ENCODE peak calls at places on chromosomes 7 and 10, in six cellular contexts. One of them, this sample, is unnamed.

GRCh38 chr10:117224881-117225280 is 16.0 kb upstream of the SLC18A2 start:
- DNase-seq in neural progenitor cell: no peak
- DNase-seq in PC-3: no peak
- DNase-seq in HCT116: no peak
- DNase-seq in GM23338: no peak
- DNase-seq in MM.1S: no peak
- DNase-seq in this sample: no peak

GRCh38 chr7:45219801-45220200 is 62.2 kb downstream of the RAMP3 start:
- DNase-seq in neural progenitor cell: peak; percentile 15
- DNase-seq in PC-3: no peak
- DNase-seq in HCT116: no peak
- DNase-seq in GM23338: no peak
- DNase-seq in MM.1S: no peak
- DNase-seq in this sample: no peak

GRCh38 chr10:123149568-123150228 is 1.8 kb downstream of the HMX2 start:
- DNase-seq in neural progenitor cell: peak; percentile 79
- DNase-seq in PC-3: no peak
- DNase-seq in HCT116: no peak
- DNase-seq in GM23338: peak; percentile 56
- DNase-seq in MM.1S: no peak
- DNase-seq in this sample: peak; percentile 70

GRCh38 chr10:90193240-90193985 is 492.0 kb downstream of the KIF20B start:
- DNase-seq in neural progenitor cell: no peak
- DNase-seq in PC-3: peak; percentile 41
- DNase-seq in HCT116: no peak
- DNase-seq in GM23338: no peak
- DNase-seq in MM.1S: no peak
- DNase-seq in this sample: peak; percentile 11

GRCh38 chr10:124032982-124033886 is 60.2 kb downstream of the CHST15 start:
- DNase-seq in neural progenitor cell: no peak
- DNase-seq in PC-3: no peak
- DNase-seq in HCT116: no peak
- DNase-seq in GM23338: no peak
- DNase-seq in MM.1S: no peak
- DNase-seq in this sample: peak; percentile 78

GRCh38 chr7:45126201-45126600 is 14.7 kb upstream of the TBRG4 start:
- DNase-seq in neural progenitor cell: no peak
- DNase-seq in PC-3: no peak
- DNase-seq in HCT116: no peak
- DNase-seq in GM23338: no peak
- DNase-seq in MM.1S: no peak
- DNase-seq in this sample: no peak

GRCh38 chr7:93117852-93118530 is at the start of gene SAMD9:
- DNase-seq in neural progenitor cell: no peak
- DNase-seq in PC-3: peak; percentile 83
- DNase-seq in HCT116: peak; percentile 49
- DNase-seq in GM23338: peak; percentile 28
- DNase-seq in MM.1S: peak; percentile 97
- DNase-seq in this sample: peak; percentile 95

GRCh38 chr7:132249591-132249971 is 326.7 kb downstream of the PLXNA4 start:
- DNase-seq in neural progenitor cell: peak; percentile 69
- DNase-seq in PC-3: peak; percentile 38
- DNase-seq in HCT116: no peak
- DNase-seq in GM23338: peak; percentile 79
- DNase-seq in MM.1S: no peak
- DNase-seq in this sample: peak; percentile 19

GRCh38 chr10:69061305-69062161 is 26.4 kb upstream of the SRGN start:
- DNase-seq in neural progenitor cell: no peak
- DNase-seq in PC-3: peak; percentile 100
- DNase-seq in HCT116: no peak
- DNase-seq in GM23338: no peak
- DNase-seq in MM.1S: no peak
- DNase-seq in this sample: peak; percentile 98

GRCh38 chr7:23373151-23374004 is 74.2 kb downstream of the MALSU1 start:
- DNase-seq in neural progenitor cell: no peak
- DNase-seq in PC-3: peak; percentile 17
- DNase-seq in HCT116: no peak
- DNase-seq in GM23338: no peak
- DNase-seq in MM.1S: peak; percentile 63
- DNase-seq in this sample: no peak

GRCh38 chr7:37251222-37251621 is 197.4 kb downstream of the ELMO1 start:
- DNase-seq in neural progenitor cell: no peak
- DNase-seq in PC-3: no peak
- DNase-seq in HCT116: no peak
- DNase-seq in GM23338: no peak
- DNase-seq in MM.1S: no peak
- DNase-seq in this sample: no peak

GRCh38 chr10:130403153-130403890 is 267.1 kb downstream of the GLRX3 start:
- DNase-seq in neural progenitor cell: no peak
- DNase-seq in PC-3: no peak
- DNase-seq in HCT116: no peak
- DNase-seq in GM23338: no peak
- DNase-seq in MM.1S: no peak
- DNase-seq in this sample: no peak

GRCh38 chr7:101306307-101306706 is 15.3 kb downstream of the IFT22 start:
- DNase-seq in neural progenitor cell: no peak
- DNase-seq in PC-3: no peak
- DNase-seq in HCT116: no peak
- DNase-seq in GM23338: no peak
- DNase-seq in MM.1S: no peak
- DNase-seq in this sample: no peak

GRCh38 chr7:1939434-1940401 is 269.6 kb downstream of the ELFN1 start:
- DNase-seq in neural progenitor cell: no peak
- DNase-seq in PC-3: no peak
- DNase-seq in HCT116: no peak
- DNase-seq in GM23338: no peak
- DNase-seq in MM.1S: no peak
- DNase-seq in this sample: no peak

DNA sequence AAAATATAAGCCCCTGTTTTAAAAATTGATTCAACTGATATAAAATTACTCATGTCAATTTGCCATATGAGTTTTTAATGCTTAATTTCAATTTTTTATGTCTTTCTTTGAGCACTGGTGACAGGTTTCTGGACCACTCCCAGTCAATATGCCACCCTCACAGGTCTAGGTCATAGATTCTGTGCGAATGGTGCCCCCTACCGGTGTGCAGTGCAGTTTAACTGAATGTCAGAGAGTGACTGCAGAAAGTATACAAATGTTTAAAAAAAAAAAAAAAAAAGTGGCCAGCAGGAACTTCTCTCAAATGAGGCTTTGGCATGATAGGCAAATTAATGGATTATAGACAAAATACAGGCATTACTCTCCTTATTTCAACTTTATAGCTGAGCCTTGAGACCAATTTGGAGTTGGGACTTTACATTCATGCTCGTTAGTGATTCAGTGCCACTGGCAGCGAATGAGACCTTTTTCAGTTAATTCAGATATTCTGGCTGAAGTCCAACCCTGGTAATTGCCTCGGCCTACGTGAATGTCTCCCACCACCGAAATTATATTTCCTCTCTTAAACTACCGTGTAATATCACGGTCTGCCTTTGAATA is 427.6 kb downstream of the PHTF2 start:
- DNase-seq in neural progenitor cell: peak; percentile 81
- DNase-seq in PC-3: peak; percentile 32
- DNase-seq in HCT116: peak; percentile 22
- DNase-seq in GM23338: peak; percentile 86
- DNase-seq in MM.1S: no peak
- DNase-seq in this sample: peak; percentile 44
- TF ChIP-seq EZH2phosphoT487 in neural progenitor cell: no peak
- TF ChIP-seq EZH2phosphoT487 in PC-3: no peak
- TF ChIP-seq EZH2phosphoT487 in HCT116: no peak
- TF ChIP-seq EZH2phosphoT487 in GM23338: no peak
- TF ChIP-seq EZH2phosphoT487 in MM.1S: no peak
- TF ChIP-seq EZH2phosphoT487 in this sample: no peak

GRCh38 chr10:86763404-86763803 is 7.0 kb downstream of the BMPR1A start:
- DNase-seq in neural progenitor cell: no peak
- DNase-seq in PC-3: no peak
- DNase-seq in HCT116: no peak
- DNase-seq in GM23338: no peak
- DNase-seq in MM.1S: no peak
- DNase-seq in this sample: no peak
- H3K27ac ChIP-seq in neural progenitor cell: no peak overlapping the region
- H3K27ac ChIP-seq in PC-3: no peak overlapping the region
- H3K27ac ChIP-seq in HCT116: no peak overlapping the region
- H3K27ac ChIP-seq in GM23338: no peak overlapping the region
- H3K27ac ChIP-seq in MM.1S: no peak overlapping the region
- H3K27ac ChIP-seq in this sample: no peak overlapping the region

DNA sequence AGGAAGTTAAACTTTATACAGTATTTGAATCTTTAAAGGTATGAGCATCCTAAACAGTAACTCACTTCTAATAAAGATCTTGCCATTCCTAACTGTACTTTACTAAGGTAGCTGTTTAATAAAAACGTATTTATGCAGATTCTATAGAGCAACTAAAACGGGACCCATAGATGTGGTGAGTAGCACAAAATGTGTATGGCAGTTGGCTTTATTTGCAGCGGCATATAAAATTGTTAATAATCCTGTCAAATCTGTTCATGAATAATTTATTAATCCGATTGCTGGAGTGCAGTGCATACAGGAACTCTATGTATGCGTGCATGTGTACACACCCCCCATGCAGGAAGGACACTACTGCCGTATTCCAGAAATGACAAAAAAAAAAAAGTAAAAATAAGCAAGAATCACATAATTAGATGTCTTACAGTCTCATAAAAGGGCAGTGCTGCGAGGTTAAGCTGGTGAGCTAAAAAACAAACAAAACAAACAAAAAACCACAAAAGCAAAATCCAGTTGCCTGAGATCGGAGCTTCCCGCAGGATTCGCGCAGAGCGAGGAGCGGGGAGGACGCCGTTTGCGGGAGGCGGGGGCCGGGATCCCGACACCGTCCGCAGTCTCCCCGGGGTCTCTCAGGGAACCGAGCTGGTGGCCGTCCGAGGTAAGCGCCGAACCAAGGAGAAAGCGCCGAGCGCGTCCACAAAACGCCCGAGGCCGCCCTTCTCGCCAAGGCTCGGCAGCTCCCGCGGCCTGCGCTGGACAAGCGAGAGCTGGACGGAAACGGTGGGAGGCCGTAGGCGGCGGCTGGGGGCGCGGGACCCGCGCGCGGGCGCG is 518 bp upstream of the COMMD3 start:
- DNase-seq in neural progenitor cell: no peak
- DNase-seq in PC-3: peak; percentile 19
- DNase-seq in HCT116: no peak
- DNase-seq in GM23338: peak; percentile 87
- DNase-seq in MM.1S: no peak
- DNase-seq in this sample: peak; percentile 46
- TF ChIP-seq EZH2 in neural progenitor cell: peak; percentile 70
- TF ChIP-seq EZH2 in PC-3: no peak
- TF ChIP-seq EZH2 in HCT116: no peak
- TF ChIP-seq EZH2 in GM23338: peak; percentile 69
- TF ChIP-seq EZH2 in MM.1S: no peak
- TF ChIP-seq EZH2 in this sample: no peak

GRCh38 chr7:134553976-134554375 is 5.1 kb downstream of the AKR1B15 start:
- DNase-seq in neural progenitor cell: peak; percentile 44
- DNase-seq in PC-3: peak; percentile 34
- DNase-seq in HCT116: no peak
- DNase-seq in GM23338: peak; percentile 68
- DNase-seq in MM.1S: peak; percentile 35
- DNase-seq in this sample: peak; percentile 7
- TF ChIP-seq EZH2phosphoT487 in neural progenitor cell: no peak
- TF ChIP-seq EZH2phosphoT487 in PC-3: no peak
- TF ChIP-seq EZH2phosphoT487 in HCT116: no peak
- TF ChIP-seq EZH2phosphoT487 in GM23338: no peak
- TF ChIP-seq EZH2phosphoT487 in MM.1S: no peak
- TF ChIP-seq EZH2phosphoT487 in this sample: no peak

GRCh38 chr7:473870-474604 is 45.6 kb downstream of the PDGFA start:
- DNase-seq in neural progenitor cell: no peak
- DNase-seq in PC-3: no peak
- DNase-seq in HCT116: no peak
- DNase-seq in GM23338: no peak
- DNase-seq in MM.1S: no peak
- DNase-seq in this sample: no peak

GRCh38 chr7:471191-471865 is 48.3 kb downstream of the PDGFA start:
- DNase-seq in neural progenitor cell: no peak
- DNase-seq in PC-3: no peak
- DNase-seq in HCT116: no peak
- DNase-seq in GM23338: no peak
- DNase-seq in MM.1S: no peak
- DNase-seq in this sample: no peak

GRCh38 chr7:473211-473734 is 46.4 kb downstream of the PDGFA start:
- DNase-seq in neural progenitor cell: no peak
- DNase-seq in PC-3: no peak
- DNase-seq in HCT116: no peak
- DNase-seq in GM23338: no peak
- DNase-seq in MM.1S: no peak
- DNase-seq in this sample: no peak

GRCh38 chr7:472640-472957 is 47.0 kb downstream of the PDGFA start:
- DNase-seq in neural progenitor cell: no peak
- DNase-seq in PC-3: no peak
- DNase-seq in HCT116: no peak
- DNase-seq in GM23338: no peak
- DNase-seq in MM.1S: no peak
- DNase-seq in this sample: no peak

DNA sequence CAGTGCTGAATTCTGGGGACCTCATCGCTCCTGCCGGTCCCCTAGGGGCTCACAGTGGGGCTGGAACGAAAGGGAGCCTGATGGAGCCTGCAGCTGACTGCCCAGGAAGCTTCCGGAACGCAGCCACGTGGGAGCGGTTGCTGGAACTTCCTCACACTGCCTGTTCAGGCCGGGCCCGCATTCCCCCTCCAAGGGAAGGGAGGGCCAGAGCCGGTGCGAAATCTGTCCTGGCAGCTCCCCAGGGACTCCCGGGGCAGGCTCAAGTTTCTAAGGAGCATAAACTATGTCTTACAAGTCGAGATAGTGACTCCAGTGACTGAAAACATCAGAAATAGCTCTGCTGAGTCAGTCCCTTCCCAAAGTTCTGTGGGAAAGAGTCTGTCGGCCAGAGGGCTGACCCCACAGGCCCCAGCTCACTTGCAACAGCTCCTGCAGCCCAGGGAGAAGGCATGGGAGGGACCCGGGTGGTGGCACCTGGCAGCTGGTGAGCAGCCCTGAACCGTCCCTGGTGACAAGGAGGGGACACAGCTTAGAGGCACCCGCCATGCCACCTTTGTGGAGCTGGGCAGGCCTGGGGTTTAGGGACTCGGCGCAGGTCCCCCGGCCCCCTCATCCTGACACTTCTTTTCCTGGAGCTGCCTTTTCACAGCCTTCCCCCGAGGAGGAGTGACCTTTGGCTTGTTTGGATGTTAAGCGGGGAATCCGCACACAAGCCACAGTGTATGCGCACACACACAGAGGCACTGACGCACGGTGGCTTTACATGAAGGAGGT is 47.6 kb downstream of the PDGFA start:
- DNase-seq in neural progenitor cell: no peak
- DNase-seq in PC-3: peak; percentile 4
- DNase-seq in HCT116: no peak
- DNase-seq in GM23338: no peak
- DNase-seq in MM.1S: no peak
- DNase-seq in this sample: peak; percentile 88
- H3K27ac ChIP-seq in neural progenitor cell: no peak overlapping the region
- H3K27ac ChIP-seq in PC-3: no peak overlapping the region
- H3K27ac ChIP-seq in HCT116: no peak overlapping the region
- H3K27ac ChIP-seq in GM23338: no peak overlapping the region
- H3K27ac ChIP-seq in MM.1S: no peak overlapping the region
- H3K27ac ChIP-seq in this sample: peak overlapping the region; percentile 66

GRCh38 chr10:127347202-127347959 is 151.0 kb upstream of the INSYN2A start:
- DNase-seq in neural progenitor cell: no peak
- DNase-seq in PC-3: no peak
- DNase-seq in HCT116: no peak
- DNase-seq in GM23338: no peak
- DNase-seq in MM.1S: no peak
- DNase-seq in this sample: no peak
- TF ChIP-seq EZH2 in neural progenitor cell: no peak
- TF ChIP-seq EZH2 in PC-3: no peak
- TF ChIP-seq EZH2 in HCT116: no peak
- TF ChIP-seq EZH2 in GM23338: no peak
- TF ChIP-seq EZH2 in MM.1S: no peak
- TF ChIP-seq EZH2 in this sample: no peak

GRCh38 chr10:71804067-71804466 is 30.7 kb upstream of the VSIR start:
- DNase-seq in neural progenitor cell: no peak
- DNase-seq in PC-3: no peak
- DNase-seq in HCT116: no peak
- DNase-seq in GM23338: no peak
- DNase-seq in MM.1S: no peak
- DNase-seq in this sample: no peak
- TF ChIP-seq EZH2phosphoT487 in neural progenitor cell: no peak
- TF ChIP-seq EZH2phosphoT487 in PC-3: no peak
- TF ChIP-seq EZH2phosphoT487 in HCT116: no peak
- TF ChIP-seq EZH2phosphoT487 in GM23338: no peak
- TF ChIP-seq EZH2phosphoT487 in MM.1S: no peak
- TF ChIP-seq EZH2phosphoT487 in this sample: no peak

This sample was measured in GM23248.